ENCODE peak calls at places on chromosomes 2 and 18, in four cellular contexts. A is sigmoid colon, T is Right ventricle myocardium superior, Y is NCI-H446 treated with DMSO at 0.1 percent for 48 hours. R is an unnamed sample.

GRCh38 chr2:127121341-127121740 is 14.4 kb upstream of the BIN1 start:
- DNase-seq in Y (no peak), T (no peak), A (no peak), R (no peak)

GRCh38 chr2:97751752-97752151 is 38.4 kb downstream of the ZAP70 start:
- DNase-seq in Y (no peak), T (no peak), A (no peak), R (no peak)

GRCh38 chr2:38475567-38475881 is 98.5 kb upstream of the ATL2 start:
- DNase-seq in Y (no peak), A (no peak), T (no peak), R (no peak)

GRCh38 chr2:203740741-203741363 is 34.4 kb downstream of the CD28 start:
- DNase-seq in T (no peak), Y (no peak), A (no peak), R (no peak)

GRCh38 chr2:217919781-217920351 is 82.9 kb downstream of the TNS1 start:
- DNase-seq in A (peak), T (peak), Y (no peak), R (no peak)

GRCh38 chr2:172062402-172063004 is 22.8 kb upstream of the DLX1 start:
- DNase-seq in Y (no peak), T (no peak), A (no peak), R (no peak)

GRCh38 chr2:241620419-241620769 is 16.6 kb downstream of the THAP4 start:
- DNase-seq in T (no peak), Y (no peak), A (no peak), R (no peak)

GRCh38 chr2:156331572-156332451 is 709 bp downstream of the NR4A2 start:
- DNase-seq in Y (no peak), T (peak), A (peak), R (peak)

GRCh38 chr18:73514449-73514848 is 633.2 kb downstream of the FBXO15 start:
- DNase-seq in T (no peak), A (no peak), Y (no peak), R (no peak)

GRCh38 chr2:110858135-110858737 is 125.9 kb downstream of the ACOXL start:
- DNase-seq in T (no peak), A (no peak), Y (no peak), R (no peak)

GRCh38 chr2:32278476-32278853 is 761 bp downstream of the YIPF4 start:
- DNase-seq in T (no peak), Y (no peak), A (no peak), R (no peak)

GRCh38 chr2:6770006-6770405 is 95.7 kb downstream of the CMPK2 start:
- DNase-seq in Y (no peak), A (no peak), T (no peak), R (no peak)

GRCh38 chr18:79852561-79853302 is 55.0 kb downstream of the KCNG2 start:
- DNase-seq in T (no peak), A (no peak), Y (no peak), R (no peak)

GRCh38 chr2:187435756-187436155 is 12.3 kb downstream of the CALCRL start:
- DNase-seq in A (no peak), Y (no peak), T (no peak), R (no peak)

GRCh38 chr2:186518291-186518690 is 32.2 kb downstream of the ZC3H15 start:
- DNase-seq in Y (no peak), T (no peak), A (no peak), R (no peak)

GRCh38 chr18:26406854-26407517 is 141.4 kb downstream of the KCTD1 start:
- DNase-seq in Y (no peak), A (no peak), T (no peak), R (no peak)

GRCh38 chr2:214960677-214961076 is 151.2 kb upstream of the BARD1 start:
- DNase-seq in A (no peak), T (no peak), Y (peak), R (no peak)

GRCh38 chr2:117980783-117981676 is 32.8 kb downstream of the CCDC93 start:
- DNase-seq in A (no peak), T (no peak), Y (no peak), R (no peak)

GRCh38 chr2:44056947-44057346 is 61.2 kb upstream of the LRPPRC start:
- DNase-seq in T (no peak), Y (no peak), A (no peak), R (no peak)

GRCh38 chr2:43424262-43425207 is 171.3 kb downstream of the THADA start:
- DNase-seq in Y (no peak), T (no peak), A (no peak), R (no peak)

GRCh38 chr2:63866009-63866709 is 24.5 kb downstream of the UGP2 start:
- DNase-seq in A (no peak), Y (no peak), T (no peak), R (no peak)

GRCh38 chr2:157304811-157305712 is 20.6 kb downstream of the ERMN start:
- DNase-seq in A (no peak), Y (peak), T (no peak), R (peak)

GRCh38 chr2:8849322-8849721 is 11.9 kb upstream of the KIDINS220 start:
- DNase-seq in Y (no peak), A (no peak), T (no peak), R (no peak)

GRCh38 chr2:73202156-73203054 is at the start of gene NOTO:
- DNase-seq in Y (no peak), T (no peak), A (no peak), R (peak)

GRCh38 chr2:6072757-6073156 is 380.6 kb downstream of the SOX11 start:
- DNase-seq in T (no peak), Y (no peak), A (no peak), R (no peak)

GRCh38 chr2:108492364-108492763 is 41.9 kb upstream of the LIMS1 start:
- DNase-seq in A (no peak), T (no peak), Y (no peak), R (no peak)

GRCh38 chr2:196703660-196704209 is 64.2 kb downstream of the CCDC150 start:
- DNase-seq in T (no peak), A (no peak), Y (no peak), R (no peak)

GRCh38 chr2:109645412-109646184 is 31.4 kb downstream of the SOWAHC start:
- DNase-seq in T (no peak), A (no peak), Y (no peak), R (no peak)

GRCh38 chr2:219434718-219435525 is at the start of gene SPEG:
- DNase-seq in Y (no peak), A (peak), T (peak), R (no peak)

GRCh38 chr2:208266641-208267335 is 733 bp downstream of the PIKFYVE start:
- DNase-seq in T (no peak), Y (no peak), A (no peak), R (no peak)

R was measured in G401.